ENCODE peak calls at places on chromosome 17, in four cellular contexts. K, N, U and G are unnamed samples.

GRCh38 chr17:40516581-40517285 is 15.3 kb upstream of the TNS4 start:
- DNase-seq in K (no peak), N (peak; percentile 87), U (peak; percentile 58), G (no peak)

GRCh38 chr17:36459601-36460000 is 26.9 kb upstream of the ZNHIT3 start:
- DNase-seq in K (no peak), N (no peak), U (no peak), G (no peak)

GRCh38 chr17:7943291-7943690 is 11.3 kb downstream of the CNTROB start:
- DNase-seq in K (no peak), N (no peak), U (no peak), G (no peak)

GRCh38 chr17:49898547-49899490 is 51.0 kb upstream of the TAC4 start:
- DNase-seq in K (no peak), N (no peak), U (no peak), G (peak; percentile 17)

GRCh38 chr17:77470800-77471733 is 330.3 kb downstream of the SEC14L1 start:
- DNase-seq in K (peak; percentile 81), N (peak; percentile 5), U (peak; percentile 47), G (no peak)

GRCh38 chr17:65418622-65419021 is 142.8 kb downstream of the AXIN2 start:
- DNase-seq in K (peak; percentile 40), N (no peak), U (no peak), G (no peak)

GRCh38 chr17:39626671-39627169 is at the start of gene PPP1R1B:
- DNase-seq in K (no peak), N (no peak), U (no peak), G (no peak)

GRCh38 chr17:49491370-49491769 is 3.7 kb upstream of the NGFR start:
- DNase-seq in K (no peak), N (no peak), U (no peak), G (no peak)

GRCh38 chr17:71071837-71072236 is 902.5 kb downstream of the KCNJ2 start:
- DNase-seq in K (no peak), N (no peak), U (peak; percentile 100), G (peak; percentile 97)

GRCh38 chr17:33012522-33013033 is 20.9 kb downstream of the SPACA3 start:
- DNase-seq in K (no peak), N (no peak), U (peak; percentile 93), G (peak; percentile 90)

GRCh38 chr17:79987187-79987889 is 48.3 kb downstream of the TBC1D16 start:
- DNase-seq in K (no peak), N (no peak), U (no peak), G (no peak)

GRCh38 chr17:28045304-28045703 is 2.8 kb downstream of the NLK start:
- DNase-seq in K (no peak), N (peak; percentile 14), U (no peak), G (no peak)

GRCh38 chr17:79036609-79037008 is 12.6 kb downstream of the C1QTNF1 start:
- DNase-seq in K (no peak), N (no peak), U (peak; percentile 84), G (peak; percentile 91)

GRCh38 chr17:72111374-72111773 is 9.4 kb upstream of the SOX9 start:
- DNase-seq in K (no peak), N (no peak), U (no peak), G (no peak)

GRCh38 chr17:76524598-76525512 is 12.7 kb downstream of the CYGB start:
- DNase-seq in K (peak; percentile 86), N (no peak), U (no peak), G (no peak)

GRCh38 chr17:38584350-38584925 is 21.3 kb downstream of the SRCIN1 start:
- DNase-seq in K (peak; percentile 60), N (peak; percentile 51), U (no peak), G (peak; percentile 23)

GRCh38 chr17:80101160-80101945 is at the start of gene GAA:
- DNase-seq in K (peak; percentile 94), N (peak; percentile 88), U (peak; percentile 47), G (peak; percentile 57)

GRCh38 chr17:81018044-81018802 is 16.7 kb upstream of the BAIAP2 start:
- DNase-seq in K (peak; percentile 40), N (peak; percentile 55), U (peak; percentile 44), G (peak; percentile 26)

GRCh38 chr17:45574376-45574775 is 83.9 kb upstream of the PLEKHM1 start:
- DNase-seq in K (no peak), N (no peak), U (peak; percentile 57), G (peak; percentile 59)

GRCh38 chr17:75130632-75131277 is 787 bp downstream of the NT5C start:
- DNase-seq in K (peak; percentile 51), N (no peak), U (peak; percentile 39), G (peak; percentile 31)

GRCh38 chr17:4852504-4853075 is 19.4 kb downstream of the MINK1 start:
- DNase-seq in K (no peak), N (no peak), U (peak; percentile 44), G (peak; percentile 67)

GRCh38 chr17:74086992-74087391 is 116.5 kb upstream of the RPL38 start:
- DNase-seq in K (no peak), N (no peak), U (no peak), G (no peak)

GRCh38 chr17:74094651-74095050 is 108.8 kb upstream of the RPL38 start:
- DNase-seq in K (no peak), N (no peak), U (no peak), G (no peak)

GRCh38 chr17:74085434-74085833 is 118.0 kb upstream of the RPL38 start:
- DNase-seq in K (no peak), N (peak; percentile 10), U (no peak), G (no peak)

GRCh38 chr17:74089869-74090464 is 113.5 kb upstream of the RPL38 start:
- DNase-seq in K (no peak), N (peak; percentile 41), U (peak; percentile 6), G (no peak)
- TF ChIP-seq CTCF in K (no peak), N (peak; percentile 80), U (peak; percentile 56), G (peak; percentile 53)

DNA sequence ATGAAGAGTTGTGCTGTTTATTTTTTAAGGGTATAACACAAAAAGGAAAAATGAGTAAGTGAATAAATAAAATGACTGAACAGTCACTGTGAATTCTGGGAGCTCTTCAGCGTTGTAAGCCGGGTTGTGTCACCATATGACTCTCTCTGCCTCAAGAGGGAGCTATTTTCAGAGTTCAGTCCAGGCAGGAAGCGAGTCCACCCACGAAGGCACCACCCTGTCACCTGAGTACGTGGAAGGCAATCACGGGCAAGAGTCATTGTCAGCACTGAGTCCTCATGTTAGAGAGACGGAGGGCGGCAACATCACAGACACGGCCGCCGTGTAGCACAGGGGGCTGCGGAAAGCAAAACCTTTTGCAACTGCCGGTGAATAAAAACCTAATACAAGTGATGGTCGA is 227.6 kb downstream of the UTP18 start:
- DNase-seq in K (no peak), N (no peak), U (no peak), G (no peak)
- TF ChIP-seq CTCF in K (no peak), N (no peak), U (no peak), G (no peak)

DNA sequence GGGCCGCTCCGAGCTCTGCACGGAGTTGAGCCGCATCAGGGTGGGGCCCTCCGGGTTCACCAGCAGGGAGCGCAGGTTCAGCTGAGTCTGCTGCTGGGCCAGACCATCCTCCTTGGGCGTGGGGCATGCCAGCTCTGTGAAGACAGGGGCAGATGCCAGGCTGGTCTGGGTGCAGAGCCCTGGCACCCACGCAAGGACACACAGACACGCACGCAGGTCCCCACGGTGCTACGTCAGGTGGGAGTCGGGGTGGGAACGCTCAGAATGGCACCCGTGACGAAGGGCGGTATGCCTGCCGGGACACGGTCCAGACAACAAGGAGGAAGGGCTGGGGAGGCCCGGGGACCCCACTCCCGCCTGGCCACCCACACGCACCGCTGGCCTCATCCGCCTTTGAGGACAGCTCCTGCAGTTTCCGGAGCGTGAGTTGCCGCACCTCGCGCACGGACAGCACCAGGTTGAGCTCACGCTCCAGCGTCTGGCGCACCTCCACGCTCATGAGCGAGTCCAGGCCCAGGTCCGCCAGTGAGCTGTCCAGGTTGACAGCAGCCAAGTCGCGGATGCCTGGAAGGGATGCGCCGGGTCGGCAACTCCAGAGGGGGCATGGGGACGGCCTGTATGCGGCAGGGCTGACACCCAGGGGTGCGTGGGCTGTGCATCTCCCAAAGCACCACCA is 15.3 kb upstream of the DUS1L start:
- DNase-seq in K (no peak), N (no peak), U (no peak), G (no peak)
- TF ChIP-seq CTCF in K (no peak), N (no peak), U (no peak), G (no peak)

GRCh38 chr17:3594976-3595375 is 14.2 kb downstream of the TRPV1 start:
- DNase-seq in K (no peak), N (no peak), U (peak; percentile 64), G (no peak)

GRCh38 chr17:3594056-3594810 is 15.0 kb downstream of the TRPV1 start:
- DNase-seq in K (peak; percentile 42), N (no peak), U (peak; percentile 86), G (no peak)

GRCh38 chr17:3593384-3593783 is 15.8 kb downstream of the TRPV1 start:
- DNase-seq in K (no peak), N (no peak), U (no peak), G (no peak)

GRCh38 chr17:3598078-3598477 is 11.1 kb downstream of the TRPV1 start:
- DNase-seq in K (no peak), N (no peak), U (no peak), G (no peak)

DNA sequence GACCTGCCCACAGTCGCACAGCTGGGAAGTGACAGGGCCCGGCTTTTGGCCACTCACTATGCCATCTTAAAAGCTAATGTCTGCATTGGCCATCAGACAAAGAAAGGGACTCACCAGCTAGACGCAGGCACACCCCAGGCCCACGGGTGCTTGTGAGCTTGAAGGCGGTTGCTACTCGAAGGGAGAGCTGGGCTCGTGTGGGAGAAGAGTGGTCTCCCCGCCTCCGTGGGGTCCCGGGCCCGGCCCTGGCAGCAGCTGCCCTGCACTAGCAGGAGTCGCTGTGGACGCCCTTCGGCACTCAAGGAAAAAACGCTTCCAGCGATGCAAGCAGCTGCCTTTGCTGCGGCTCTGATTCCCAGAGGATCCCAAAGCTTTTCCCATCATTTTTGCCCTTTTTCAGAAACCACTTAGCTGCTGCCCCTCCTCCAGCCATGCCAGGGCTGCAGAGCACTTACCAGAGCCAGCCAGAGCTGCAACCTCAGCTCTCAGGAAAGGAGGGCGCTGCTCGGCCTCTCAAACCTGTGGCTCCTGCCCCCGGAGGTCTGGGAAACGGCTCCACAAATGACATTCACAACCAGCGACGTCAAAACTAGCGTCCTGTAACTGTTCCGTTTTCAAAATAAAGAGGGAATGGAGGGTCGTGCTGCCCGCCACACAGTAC is 12.3 kb downstream of the TRPV1 start:
- DNase-seq in K (no peak), N (no peak), U (no peak), G (no peak)
- TF ChIP-seq CTCF in K (no peak), N (no peak), U (no peak), G (no peak)

GRCh38 chr17:18270851-18271170 is 10.3 kb downstream of the MIEF2 start:
- DNase-seq in K (no peak), N (no peak), U (no peak), G (no peak)

GRCh38 chr17:18270046-18270850 is 9.8 kb downstream of the MIEF2 start:
- DNase-seq in K (no peak), N (no peak), U (no peak), G (no peak)

GRCh38 chr17:18267366-18267765 is 6.9 kb downstream of the MIEF2 start:
- DNase-seq in K (no peak), N (no peak), U (no peak), G (no peak)

GRCh38 chr17:18263885-18264682 is 3.6 kb downstream of the MIEF2 start:
- DNase-seq in K (no peak), N (no peak), U (no peak), G (no peak)

GRCh38 chr17:18267927-18268711 is 7.7 kb downstream of the MIEF2 start:
- DNase-seq in K (no peak), N (no peak), U (peak; percentile 22), G (no peak)
- TF ChIP-seq CTCF in K (no peak), N (no peak), U (no peak), G (no peak)

GRCh38 chr17:18143044-18143936 is 34.7 kb downstream of the MYO15A start:
- DNase-seq in K (no peak), N (no peak), U (no peak), G (peak; percentile 11)
- TF ChIP-seq CTCF in K (no peak), N (peak; percentile 22), U (peak; percentile 26), G (peak; percentile 70)